ENCODE peak calls at places on chromosomes 2 and 18, in eight cellular contexts. One of them, this sample, is unnamed. For H4K20me1, the result is how much of the 10 kb centered on the place peaks cover.

GRCh38 chr2:182101263-182101662 is 115.6 kb downstream of the PPP1R1C start:
- DNase-seq in H1: no peak
- DNase-seq in DND-41: no peak
- DNase-seq in endothelial cell of umbilical vein: no peak
- DNase-seq in OCI-LY7: peak
- DNase-seq in fibroblast of lung: no peak
- DNase-seq in GM23338: peak
- DNase-seq in osteoblast: peak
- DNase-seq in this sample: no peak

GRCh38 chr2:4502230-4502843 is 799.0 kb downstream of the DCDC2C start:
- DNase-seq in DND-41: no peak
- DNase-seq in H1: no peak
- DNase-seq in fibroblast of lung: peak
- DNase-seq in OCI-LY7: no peak
- DNase-seq in endothelial cell of umbilical vein: peak
- DNase-seq in GM23338: no peak
- DNase-seq in osteoblast: no peak
- DNase-seq in this sample: no peak

GRCh38 chr2:148201075-148202004 is 180.4 kb downstream of the MBD5 start:
- DNase-seq in osteoblast: peak
- DNase-seq in endothelial cell of umbilical vein: peak
- DNase-seq in fibroblast of lung: peak
- DNase-seq in DND-41: peak
- DNase-seq in H1: peak
- DNase-seq in OCI-LY7: peak
- DNase-seq in GM23338: peak
- DNase-seq in this sample: no peak

GRCh38 chr2:99431587-99432275 is 58.1 kb downstream of the REV1 start:
- DNase-seq in osteoblast: no peak
- DNase-seq in GM23338: no peak
- DNase-seq in OCI-LY7: no peak
- DNase-seq in H1: no peak
- DNase-seq in fibroblast of lung: peak
- DNase-seq in endothelial cell of umbilical vein: no peak
- DNase-seq in DND-41: no peak
- DNase-seq in this sample: no peak

GRCh38 chr2:229921101-229921891 is 513 bp downstream of the TRIP12 start:
- DNase-seq in fibroblast of lung: peak
- DNase-seq in endothelial cell of umbilical vein: peak
- DNase-seq in GM23338: peak
- DNase-seq in osteoblast: peak
- DNase-seq in DND-41: peak
- DNase-seq in H1: no peak
- DNase-seq in OCI-LY7: peak
- DNase-seq in this sample: peak

GRCh38 chr18:907171-907879 is 2.7 kb downstream of the ADCYAP1 start:
- DNase-seq in fibroblast of lung: no peak
- DNase-seq in osteoblast: peak
- DNase-seq in endothelial cell of umbilical vein: no peak
- DNase-seq in DND-41: no peak
- DNase-seq in GM23338: peak
- DNase-seq in OCI-LY7: no peak
- DNase-seq in H1: no peak
- DNase-seq in this sample: no peak

GRCh38 chr18:1965016-1965415 is 606.3 kb downstream of the METTL4 start:
- DNase-seq in osteoblast: no peak
- DNase-seq in endothelial cell of umbilical vein: no peak
- DNase-seq in OCI-LY7: no peak
- DNase-seq in DND-41: no peak
- DNase-seq in H1: no peak
- DNase-seq in fibroblast of lung: no peak
- DNase-seq in GM23338: no peak
- DNase-seq in this sample: no peak

GRCh38 chr2:54387592-54387991 is 68.5 kb upstream of the SPTBN1 start:
- DNase-seq in osteoblast: no peak
- DNase-seq in DND-41: no peak
- DNase-seq in GM23338: no peak
- DNase-seq in OCI-LY7: no peak
- DNase-seq in endothelial cell of umbilical vein: no peak
- DNase-seq in fibroblast of lung: no peak
- DNase-seq in H1: no peak
- DNase-seq in this sample: peak

GRCh38 chr2:73174244-73174643 is 28.1 kb upstream of the NOTO start:
- DNase-seq in DND-41: no peak
- DNase-seq in osteoblast: no peak
- DNase-seq in endothelial cell of umbilical vein: no peak
- DNase-seq in GM23338: no peak
- DNase-seq in H1: no peak
- DNase-seq in fibroblast of lung: no peak
- DNase-seq in OCI-LY7: no peak
- DNase-seq in this sample: no peak

GRCh38 chr2:19120941-19121750 is 237.3 kb downstream of the OSR1 start:
- DNase-seq in OCI-LY7: no peak
- DNase-seq in DND-41: no peak
- DNase-seq in GM23338: no peak
- DNase-seq in osteoblast: peak
- DNase-seq in endothelial cell of umbilical vein: no peak
- DNase-seq in fibroblast of lung: peak
- DNase-seq in H1: no peak
- DNase-seq in this sample: peak

GRCh38 chr2:163878718-163879117 is 142.9 kb upstream of the FIGN start:
- DNase-seq in DND-41: peak
- DNase-seq in endothelial cell of umbilical vein: peak
- DNase-seq in GM23338: peak
- DNase-seq in H1: peak
- DNase-seq in fibroblast of lung: peak
- DNase-seq in osteoblast: no peak
- DNase-seq in OCI-LY7: peak
- DNase-seq in this sample: no peak

GRCh38 chr2:136658201-136658600 is 107.1 kb upstream of the THSD7B start:
- DNase-seq in fibroblast of lung: no peak
- DNase-seq in osteoblast: no peak
- DNase-seq in GM23338: no peak
- DNase-seq in H1: no peak
- DNase-seq in OCI-LY7: no peak
- DNase-seq in DND-41: no peak
- DNase-seq in endothelial cell of umbilical vein: no peak
- DNase-seq in this sample: no peak

GRCh38 chr2:202014328-202015034 is 19.2 kb upstream of the FZD7 start:
- DNase-seq in OCI-LY7: no peak
- DNase-seq in fibroblast of lung: no peak
- DNase-seq in osteoblast: no peak
- DNase-seq in endothelial cell of umbilical vein: no peak
- DNase-seq in H1: no peak
- DNase-seq in DND-41: no peak
- DNase-seq in GM23338: no peak
- DNase-seq in this sample: no peak

GRCh38 chr18:32391126-32391525 is 79.6 kb downstream of the GAREM1 start:
- DNase-seq in fibroblast of lung: no peak
- DNase-seq in OCI-LY7: no peak
- DNase-seq in GM23338: no peak
- DNase-seq in DND-41: no peak
- DNase-seq in osteoblast: no peak
- DNase-seq in endothelial cell of umbilical vein: no peak
- DNase-seq in H1: no peak
- DNase-seq in this sample: no peak

GRCh38 chr2:101981066-101981465 is 10.7 kb upstream of the IL1R2 start:
- DNase-seq in DND-41: no peak
- DNase-seq in fibroblast of lung: no peak
- DNase-seq in H1: no peak
- DNase-seq in GM23338: no peak
- DNase-seq in OCI-LY7: no peak
- DNase-seq in osteoblast: peak
- DNase-seq in endothelial cell of umbilical vein: no peak
- DNase-seq in this sample: no peak

GRCh38 chr18:56431551-56431950 is 206.8 kb downstream of the TXNL1 start:
- DNase-seq in H1: no peak
- DNase-seq in GM23338: no peak
- DNase-seq in fibroblast of lung: no peak
- DNase-seq in DND-41: no peak
- DNase-seq in endothelial cell of umbilical vein: peak
- DNase-seq in osteoblast: no peak
- DNase-seq in OCI-LY7: no peak
- DNase-seq in this sample: peak

GRCh38 chr2:196233808-196234501 is 62.6 kb upstream of the STK17B start:
- DNase-seq in GM23338: no peak
- DNase-seq in DND-41: peak
- DNase-seq in OCI-LY7: peak
- DNase-seq in H1: no peak
- DNase-seq in fibroblast of lung: no peak
- DNase-seq in osteoblast: no peak
- DNase-seq in endothelial cell of umbilical vein: peak
- DNase-seq in this sample: no peak

GRCh38 chr2:33322099-33322498 is 154.3 kb upstream of the RASGRP3 start:
- DNase-seq in osteoblast: no peak
- DNase-seq in fibroblast of lung: peak
- DNase-seq in DND-41: no peak
- DNase-seq in OCI-LY7: no peak
- DNase-seq in GM23338: no peak
- DNase-seq in H1: no peak
- DNase-seq in endothelial cell of umbilical vein: peak
- DNase-seq in this sample: peak

GRCh38 chr2:85662899-85663683 is 4.9 kb downstream of the SFTPB start:
- DNase-seq in GM23338: no peak
- DNase-seq in OCI-LY7: no peak
- DNase-seq in osteoblast: peak
- DNase-seq in endothelial cell of umbilical vein: peak
- DNase-seq in fibroblast of lung: peak
- DNase-seq in DND-41: no peak
- DNase-seq in H1: peak
- DNase-seq in this sample: peak

GRCh38 chr18:77470836-77471413 is 221.3 kb downstream of the GALR1 start:
- DNase-seq in fibroblast of lung: no peak
- DNase-seq in GM23338: peak
- DNase-seq in osteoblast: no peak
- DNase-seq in DND-41: no peak
- DNase-seq in endothelial cell of umbilical vein: no peak
- DNase-seq in H1: no peak
- DNase-seq in OCI-LY7: no peak
- DNase-seq in this sample: no peak

GRCh38 chr2:208195477-208195876 is 5.6 kb upstream of the C2orf80 start:
- DNase-seq in osteoblast: no peak
- DNase-seq in fibroblast of lung: no peak
- DNase-seq in GM23338: no peak
- DNase-seq in DND-41: no peak
- DNase-seq in OCI-LY7: no peak
- DNase-seq in H1: no peak
- DNase-seq in endothelial cell of umbilical vein: no peak
- DNase-seq in this sample: no peak

GRCh38 chr2:134375935-134376334 is 122.1 kb downstream of the MGAT5 start:
- DNase-seq in OCI-LY7: no peak
- DNase-seq in fibroblast of lung: peak
- DNase-seq in GM23338: peak
- DNase-seq in DND-41: no peak
- DNase-seq in H1: no peak
- DNase-seq in osteoblast: peak
- DNase-seq in endothelial cell of umbilical vein: peak
- DNase-seq in this sample: peak

GRCh38 chr2:215903208-215903607 is 110.1 kb downstream of the MREG start:
- DNase-seq in H1: no peak
- DNase-seq in DND-41: no peak
- DNase-seq in osteoblast: peak
- DNase-seq in fibroblast of lung: no peak
- DNase-seq in endothelial cell of umbilical vein: no peak
- DNase-seq in OCI-LY7: no peak
- DNase-seq in GM23338: no peak
- DNase-seq in this sample: no peak

GRCh38 chr2:227862741-227863588 is 8.5 kb upstream of the DAW1 start:
- DNase-seq in fibroblast of lung: peak
- DNase-seq in H1: peak
- DNase-seq in DND-41: no peak
- DNase-seq in GM23338: peak
- DNase-seq in osteoblast: peak
- DNase-seq in endothelial cell of umbilical vein: peak
- DNase-seq in OCI-LY7: no peak
- DNase-seq in this sample: peak
- TF ChIP-seq CTCF in fibroblast of lung: no peak
- TF ChIP-seq CTCF in H1: no peak
- TF ChIP-seq CTCF in DND-41: no peak
- TF ChIP-seq CTCF in GM23338: no peak
- TF ChIP-seq CTCF in osteoblast: peak
- TF ChIP-seq CTCF in endothelial cell of umbilical vein: no peak
- TF ChIP-seq CTCF in OCI-LY7: no peak
- TF ChIP-seq CTCF in this sample: no peak

DNA sequence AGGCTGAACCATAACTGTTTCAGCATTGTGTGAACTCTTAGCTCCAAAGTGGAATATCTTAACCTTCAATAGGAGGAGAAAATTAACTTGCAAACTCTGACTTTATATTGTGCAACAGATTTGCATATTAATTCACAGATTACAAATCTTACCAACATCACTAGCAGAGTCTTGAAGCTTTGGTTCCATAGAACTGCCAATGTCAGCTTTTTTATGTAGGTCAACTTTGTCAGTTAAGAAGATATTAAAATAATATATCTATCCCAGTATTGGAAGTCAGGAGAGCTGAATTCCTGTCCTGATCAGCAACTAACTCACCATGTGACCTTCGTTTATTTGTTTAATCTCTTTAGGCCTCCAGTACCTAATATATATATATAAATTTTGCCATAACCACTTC is 121.8 kb downstream of the EPHA4 start:
- DNase-seq in GM23338: no peak
- DNase-seq in fibroblast of lung: no peak
- DNase-seq in OCI-LY7: no peak
- DNase-seq in osteoblast: no peak
- DNase-seq in endothelial cell of umbilical vein: no peak
- DNase-seq in DND-41: no peak
- DNase-seq in H1: no peak
- DNase-seq in this sample: no peak
- H4K20me1 ChIP-seq in GM23338: under half
- H4K20me1 ChIP-seq in fibroblast of lung: under half
- H4K20me1 ChIP-seq in OCI-LY7: under half
- H4K20me1 ChIP-seq in osteoblast: under half
- H4K20me1 ChIP-seq in endothelial cell of umbilical vein: under half
- H4K20me1 ChIP-seq in DND-41: under half
- H4K20me1 ChIP-seq in H1: under half
- H4K20me1 ChIP-seq in this sample: under half

DNA sequence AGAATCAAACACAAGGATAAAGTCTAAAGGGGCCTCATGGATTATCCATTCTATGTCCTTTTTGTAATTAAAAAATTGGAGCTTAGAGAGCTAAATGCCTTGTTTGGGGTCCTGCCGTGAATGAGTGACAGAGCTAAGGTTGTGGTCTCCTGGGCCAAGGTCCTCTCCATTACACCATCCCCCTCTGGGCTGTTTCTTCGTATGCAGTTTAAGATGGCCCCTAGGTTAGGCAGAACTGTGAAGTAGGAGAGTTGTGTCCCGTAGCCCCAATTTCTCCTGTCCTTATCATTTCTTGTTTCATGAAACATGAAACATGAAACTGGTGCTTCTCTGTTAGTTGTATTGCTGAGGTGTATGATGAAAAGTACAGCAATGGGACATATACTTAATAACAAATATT is 32.9 kb downstream of the CRIM1 start:
- DNase-seq in GM23338: no peak
- DNase-seq in OCI-LY7: no peak
- DNase-seq in endothelial cell of umbilical vein: no peak
- DNase-seq in DND-41: no peak
- DNase-seq in fibroblast of lung: no peak
- DNase-seq in osteoblast: no peak
- DNase-seq in H1: no peak
- DNase-seq in this sample: no peak
- H2AFZ ChIP-seq in GM23338: no peak
- H2AFZ ChIP-seq in OCI-LY7: no peak
- H2AFZ ChIP-seq in endothelial cell of umbilical vein: no peak
- H2AFZ ChIP-seq in DND-41: no peak
- H2AFZ ChIP-seq in fibroblast of lung: no peak
- H2AFZ ChIP-seq in osteoblast: no peak
- H2AFZ ChIP-seq in H1: no peak
- H2AFZ ChIP-seq in this sample: no peak

GRCh38 chr2:169933124-169933711 is 106.0 kb downstream of the UBR3 start:
- DNase-seq in osteoblast: peak
- DNase-seq in endothelial cell of umbilical vein: peak
- DNase-seq in DND-41: no peak
- DNase-seq in fibroblast of lung: peak
- DNase-seq in GM23338: peak
- DNase-seq in OCI-LY7: peak
- DNase-seq in H1: no peak
- DNase-seq in this sample: no peak
- TF ChIP-seq CTCF in osteoblast: peak
- TF ChIP-seq CTCF in endothelial cell of umbilical vein: peak
- TF ChIP-seq CTCF in DND-41: peak
- TF ChIP-seq CTCF in fibroblast of lung: peak
- TF ChIP-seq CTCF in GM23338: peak
- TF ChIP-seq CTCF in OCI-LY7: peak
- TF ChIP-seq CTCF in H1: peak
- TF ChIP-seq CTCF in this sample: peak